ENCODE peak calls at places on chromosome 7, in nine cellular contexts. K, S, T, C, G, V, B, Y and X are unnamed samples.

GRCh38 chr7:22579961-22580360 is 80.0 kb upstream of the STEAP1B start:
- DNase-seq in K (no peak), S (no peak), T (no peak), C (no peak), G (no peak), V (no peak), B (no peak), Y (no peak), X (no peak)

GRCh38 chr7:38585551-38585950 is 45.6 kb downstream of the AMPH start:
- DNase-seq in K (no peak), S (no peak), T (no peak), C (no peak), G (no peak), V (no peak), B (no peak), Y (no peak), X (no peak)

GRCh38 chr7:102220229-102220850 is 66.3 kb upstream of the SH2B2 start:
- DNase-seq in K (no peak), S (no peak), T (no peak), C (no peak), G (no peak), V (no peak), B (no peak), Y (no peak), X (no peak)

GRCh38 chr7:51949726-51950644 is 633.4 kb upstream of the COBL start:
- DNase-seq in K (no peak), S (no peak), T (no peak), C (no peak), G (no peak), V (no peak), B (no peak), Y (no peak), X (no peak)

GRCh38 chr7:77331938-77332695 is 84.0 kb downstream of the GSAP start:
- DNase-seq in K (peak; percentile 55), S (peak; percentile 61), T (peak; percentile 93), C (peak; percentile 66), G (peak; percentile 50), V (peak; percentile 81), B (peak; percentile 66), Y (peak; percentile 72), X (no peak)

GRCh38 chr7:111164442-111164841 is 73.5 kb downstream of the LRRN3 start:
- DNase-seq in K (no peak), S (no peak), T (no peak), C (no peak), G (no peak), V (no peak), B (no peak), Y (no peak), X (no peak)

GRCh38 chr7:6121141-6121540 is 90.0 kb downstream of the ANKRD61 start:
- DNase-seq in K (no peak), S (no peak), T (peak; percentile 8), C (no peak), G (no peak), V (no peak), B (no peak), Y (no peak), X (no peak)

GRCh38 chr7:129072410-129073063 is 17.6 kb upstream of the TNPO3 start:
- DNase-seq in K (no peak), S (no peak), T (no peak), C (no peak), G (no peak), V (no peak), B (peak; percentile 62), Y (no peak), X (no peak)

GRCh38 chr7:108442039-108442568 is 14.1 kb downstream of the NRCAM start:
- DNase-seq in K (no peak), S (peak; percentile 58), T (no peak), C (no peak), G (no peak), V (no peak), B (no peak), Y (no peak), X (no peak)

GRCh38 chr7:97801108-97801507 is 69.2 kb downstream of the TAC1 start:
- DNase-seq in K (no peak), S (no peak), T (no peak), C (no peak), G (no peak), V (no peak), B (no peak), Y (no peak), X (no peak)

GRCh38 chr7:139737221-139738100 is 40.3 kb downstream of the HIPK2 start:
- DNase-seq in K (no peak), S (no peak), T (no peak), C (no peak), G (peak; percentile 47), V (peak; percentile 54), B (no peak), Y (no peak), X (no peak)

GRCh38 chr7:74032191-74032490 is 4.2 kb downstream of the ELN start:
- DNase-seq in K (no peak), S (no peak), T (peak; percentile 79), C (peak; percentile 78), G (no peak), V (no peak), B (no peak), Y (peak; percentile 87), X (peak; percentile 64)

DNA sequence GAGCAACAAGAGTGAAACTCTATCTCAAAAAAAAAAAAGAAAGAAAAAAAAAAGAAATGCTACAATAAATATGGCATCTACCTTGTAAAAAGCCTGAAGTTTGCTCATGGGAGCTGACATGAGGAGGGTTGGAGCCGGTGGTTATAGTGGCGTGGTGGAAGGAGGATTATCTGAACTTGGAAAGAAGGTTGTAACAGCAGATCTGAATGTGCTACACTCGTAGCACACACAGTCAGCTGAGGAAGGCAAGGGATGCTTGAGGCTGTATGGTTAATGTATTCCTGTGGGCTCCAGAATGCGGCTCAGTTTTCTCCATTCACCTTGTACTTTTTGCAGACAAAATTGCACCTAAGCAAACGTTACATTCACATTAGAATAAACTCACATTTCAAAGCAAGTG is 390.3 kb upstream of the GALNT17 start:
- DNase-seq in K (no peak), S (no peak), T (no peak), C (no peak), G (no peak), V (no peak), B (no peak), Y (no peak), X (no peak)
- H3K4me1 ChIP-seq in K (no peaks in the 10 kb centered on the region), S (no peaks in the 10 kb centered on the region), T (peaks cover 3% of the 10 kb centered on the region), C (peaks cover 42% of the 10 kb centered on the region), G (peaks cover 25% of the 10 kb centered on the region), V (no peaks in the 10 kb centered on the region), B (peaks cover 29% of the 10 kb centered on the region), Y (no peaks in the 10 kb centered on the region), X (peaks cover 7% of the 10 kb centered on the region)

GRCh38 chr7:151245360-151246160 is 2.9 kb downstream of the SMARCD3 start:
- DNase-seq in K (peak; percentile 82), S (no peak), T (no peak), C (peak; percentile 76), G (peak; percentile 47), V (peak; percentile 81), B (peak; percentile 59), Y (peak; percentile 87), X (no peak)
- H3K4me1 ChIP-seq in K (peaks cover 42% of the 10 kb centered on the region), S (no peaks in the 10 kb centered on the region), T (peaks cover 38% of the 10 kb centered on the region), C (peaks cover 48% of the 10 kb centered on the region), G (peaks cover 65% of the 10 kb centered on the region), V (peaks cover 51% of the 10 kb centered on the region), B (peaks cover 62% of the 10 kb centered on the region), Y (no peaks in the 10 kb centered on the region), X (peaks cover 81% of the 10 kb centered on the region)

GRCh38 chr7:44488955-44489354 is 1.5 kb downstream of the NUDCD3 start:
- DNase-seq in K (no peak), S (no peak), T (no peak), C (no peak), G (no peak), V (no peak), B (no peak), Y (no peak), X (no peak)

GRCh38 chr7:44482502-44483485 is 7.7 kb downstream of the NUDCD3 start:
- DNase-seq in K (no peak), S (no peak), T (no peak), C (no peak), G (no peak), V (no peak), B (no peak), Y (no peak), X (no peak)

GRCh38 chr7:44486693-44487092 is 3.8 kb downstream of the NUDCD3 start:
- DNase-seq in K (no peak), S (peak; percentile 50), T (peak; percentile 34), C (no peak), G (no peak), V (no peak), B (no peak), Y (no peak), X (no peak)

GRCh38 chr7:44486001-44486400 is 4.5 kb downstream of the NUDCD3 start:
- DNase-seq in K (no peak), S (no peak), T (no peak), C (no peak), G (no peak), V (no peak), B (no peak), Y (no peak), X (no peak)

GRCh38 chr7:44484482-44485313 is 5.8 kb downstream of the NUDCD3 start:
- DNase-seq in K (no peak), S (no peak), T (no peak), C (no peak), G (no peak), V (no peak), B (no peak), Y (no peak), X (no peak)
- H3K4me1 ChIP-seq in K (peaks cover 52% of the 10 kb centered on the region), S (peaks cover 20% of the 10 kb centered on the region), T (peaks cover 47% of the 10 kb centered on the region), C (peaks cover 54% of the 10 kb centered on the region), G (peaks cover 50% of the 10 kb centered on the region), V (peaks cover 26% of the 10 kb centered on the region), B (peaks cover 55% of the 10 kb centered on the region), Y (peaks cover 11% of the 10 kb centered on the region), X (peaks cover 49% of the 10 kb centered on the region)

GRCh38 chr7:30349816-30350215 is 65.4 kb downstream of the ZNRF2 start:
- DNase-seq in K (no peak), S (no peak), T (no peak), C (no peak), G (no peak), V (no peak), B (no peak), Y (no peak), X (no peak)

GRCh38 chr7:30351274-30351673 is 66.9 kb downstream of the ZNRF2 start:
- DNase-seq in K (no peak), S (no peak), T (peak; percentile 7), C (no peak), G (no peak), V (no peak), B (no peak), Y (no peak), X (no peak)

GRCh38 chr7:30347226-30348082 is 63.1 kb downstream of the ZNRF2 start:
- DNase-seq in K (no peak), S (peak; percentile 60), T (no peak), C (no peak), G (no peak), V (no peak), B (no peak), Y (no peak), X (no peak)

GRCh38 chr7:30349170-30349569 is 64.8 kb downstream of the ZNRF2 start:
- DNase-seq in K (no peak), S (peak; percentile 71), T (no peak), C (no peak), G (no peak), V (no peak), B (no peak), Y (no peak), X (no peak)

DNA sequence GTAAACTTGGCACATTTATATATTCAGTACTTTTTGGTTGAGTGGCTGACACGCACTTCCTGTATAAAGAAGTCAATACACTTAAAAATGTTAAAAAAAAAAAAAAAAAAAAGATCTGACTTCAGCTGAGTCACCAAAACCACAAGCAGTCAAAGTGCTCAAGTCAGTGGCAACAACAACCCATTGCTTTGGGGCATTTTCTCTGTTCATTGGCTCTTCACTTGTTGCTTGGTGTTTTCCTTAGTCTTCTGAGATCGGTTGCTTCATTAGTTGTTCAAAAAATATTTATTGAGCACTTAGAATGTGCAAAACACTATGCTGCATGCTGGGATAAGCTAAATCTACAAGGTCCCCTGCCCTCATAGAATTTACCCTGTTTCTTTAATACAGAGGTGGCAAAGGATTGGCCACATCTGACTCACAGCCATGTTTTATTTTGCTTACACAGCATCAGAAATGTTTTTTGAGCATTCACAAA is 63.7 kb downstream of the ZNRF2 start:
- DNase-seq in K (peak; percentile 77), S (peak; percentile 95), T (peak; percentile 83), C (no peak), G (no peak), V (peak; percentile 58), B (no peak), Y (no peak), X (no peak)
- H3K4me1 ChIP-seq in K (peaks cover 35% of the 10 kb centered on the region), S (peaks cover 37% of the 10 kb centered on the region), T (peaks cover 28% of the 10 kb centered on the region), C (peaks cover 31% of the 10 kb centered on the region), G (peaks cover 52% of the 10 kb centered on the region), V (peaks cover 66% of the 10 kb centered on the region), B (peaks cover 50% of the 10 kb centered on the region), Y (peaks cover 2% of the 10 kb centered on the region), X (no peaks in the 10 kb centered on the region)